ENCODE peak calls at places on chromosomes 3 and 15, in four cellular contexts. One of them, this sample, is unnamed.

GRCh38 chr3:60935709-60936108 is 315.5 kb downstream of the FHIT start:
- DNase-seq in tibial artery: no peak
- DNase-seq in right lobe of liver: no peak
- DNase-seq in SJSA1: peak; percentile 10
- DNase-seq in this sample: no peak

GRCh38 chr15:65214010-65214409 is 2.7 kb upstream of the CILP start:
- DNase-seq in SJSA1: no peak
- DNase-seq in tibial artery: no peak
- DNase-seq in right lobe of liver: no peak
- DNase-seq in this sample: no peak

GRCh38 chr15:67171471-67171870 is 83.0 kb downstream of the AAGAB start:
- DNase-seq in right lobe of liver: no peak
- DNase-seq in SJSA1: no peak
- DNase-seq in tibial artery: no peak
- DNase-seq in this sample: no peak

GRCh38 chr3:127590282-127590592 is 296 bp downstream of the TPRA1 start:
- DNase-seq in tibial artery: no peak
- DNase-seq in SJSA1: no peak
- DNase-seq in right lobe of liver: peak; percentile 59
- DNase-seq in this sample: no peak

GRCh38 chr3:140467104-140467577 is 210.7 kb upstream of the TRIM42 start:
- DNase-seq in right lobe of liver: no peak
- DNase-seq in SJSA1: no peak
- DNase-seq in tibial artery: no peak
- DNase-seq in this sample: no peak

GRCh38 chr3:185361920-185362319 is 1.0 kb upstream of the MAP3K13 start:
- DNase-seq in right lobe of liver: no peak
- DNase-seq in tibial artery: no peak
- DNase-seq in SJSA1: no peak
- DNase-seq in this sample: no peak

GRCh38 chr3:14377838-14378169 is 24.6 kb upstream of the SLC6A6 start:
- DNase-seq in right lobe of liver: peak; percentile 44
- DNase-seq in SJSA1: no peak
- DNase-seq in tibial artery: no peak
- DNase-seq in this sample: no peak

GRCh38 chr3:195151866-195152526 is 119.0 kb downstream of the XXYLT1 start:
- DNase-seq in SJSA1: peak; percentile 60
- DNase-seq in right lobe of liver: no peak
- DNase-seq in tibial artery: no peak
- DNase-seq in this sample: no peak

GRCh38 chr3:48347500-48347899 is 14.0 kb upstream of the SPINK8 start:
- DNase-seq in right lobe of liver: no peak
- DNase-seq in SJSA1: no peak
- DNase-seq in tibial artery: no peak
- DNase-seq in this sample: no peak

GRCh38 chr15:75067123-75067854 is 43.9 kb downstream of the PPCDC start:
- DNase-seq in SJSA1: peak; percentile 50
- DNase-seq in tibial artery: no peak
- DNase-seq in right lobe of liver: no peak
- DNase-seq in this sample: no peak

GRCh38 chr3:126438746-126439145 is 36.9 kb downstream of the ZXDC start:
- DNase-seq in right lobe of liver: no peak
- DNase-seq in SJSA1: no peak
- DNase-seq in tibial artery: no peak
- DNase-seq in this sample: peak; percentile 17
- H3K27ac ChIP-seq in right lobe of liver: no peak overlapping the region
- H3K27ac ChIP-seq in SJSA1: no peak overlapping the region
- H3K27ac ChIP-seq in tibial artery: no peak overlapping the region
- H3K27ac ChIP-seq in this sample: no peak overlapping the region

GRCh38 chr15:96325579-96326331 is 4.7 kb upstream of the NR2F2 start:
- DNase-seq in right lobe of liver: no peak
- DNase-seq in tibial artery: no peak
- DNase-seq in SJSA1: peak; percentile 72
- DNase-seq in this sample: no peak

GRCh38 chr15:96327155-96327741 is 3.3 kb upstream of the NR2F2 start:
- DNase-seq in tibial artery: no peak
- DNase-seq in SJSA1: peak; percentile 93
- DNase-seq in right lobe of liver: no peak
- DNase-seq in this sample: no peak

GRCh38 chr15:96324900-96325299 is 5.6 kb upstream of the NR2F2 start:
- DNase-seq in tibial artery: no peak
- DNase-seq in right lobe of liver: no peak
- DNase-seq in SJSA1: no peak
- DNase-seq in this sample: no peak

GRCh38 chr15:96328101-96328958 is 2.2 kb upstream of the NR2F2 start:
- DNase-seq in right lobe of liver: no peak
- DNase-seq in tibial artery: no peak
- DNase-seq in SJSA1: peak; percentile 68
- DNase-seq in this sample: no peak

DNA sequence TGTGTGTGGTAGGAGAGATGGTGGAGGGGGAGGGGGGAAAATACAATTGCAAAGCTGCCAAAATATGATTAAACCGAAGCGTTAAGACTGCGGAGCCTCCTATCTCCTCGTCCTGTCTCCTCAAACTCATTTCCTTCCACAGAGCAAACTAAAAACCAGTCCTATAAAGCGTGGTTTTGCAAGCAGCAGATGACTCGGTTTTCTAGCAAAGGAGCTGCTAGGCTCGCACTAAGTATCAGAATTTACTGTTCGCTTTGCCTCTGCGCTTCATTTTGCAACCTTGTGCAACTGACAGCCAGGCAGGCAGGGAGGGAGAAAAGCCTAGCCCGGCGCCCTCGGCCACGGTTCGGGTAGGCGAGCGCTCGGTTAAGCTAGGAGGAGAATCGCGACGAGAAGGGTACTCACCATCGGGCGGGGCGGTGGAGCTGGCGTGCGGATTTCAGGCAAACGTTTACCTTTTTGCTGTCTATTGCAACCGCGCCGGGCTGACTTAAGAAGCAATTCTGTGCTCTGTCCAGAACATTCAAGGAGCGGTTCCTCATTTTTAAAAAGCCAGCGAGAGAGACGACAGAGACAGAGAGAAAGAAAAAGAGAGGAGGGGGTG is 3.8 kb upstream of the NR2F2 start:
- DNase-seq in SJSA1: no peak
- DNase-seq in right lobe of liver: peak; percentile 66
- DNase-seq in tibial artery: peak; percentile 78
- DNase-seq in this sample: peak; percentile 61
- H3K27ac ChIP-seq in SJSA1: peak overlapping the region; percentile 78
- H3K27ac ChIP-seq in right lobe of liver: peak overlapping the region; percentile 86
- H3K27ac ChIP-seq in tibial artery: peak overlapping the region; percentile 100
- H3K27ac ChIP-seq in this sample: peak overlapping the region; percentile 93

DNA sequence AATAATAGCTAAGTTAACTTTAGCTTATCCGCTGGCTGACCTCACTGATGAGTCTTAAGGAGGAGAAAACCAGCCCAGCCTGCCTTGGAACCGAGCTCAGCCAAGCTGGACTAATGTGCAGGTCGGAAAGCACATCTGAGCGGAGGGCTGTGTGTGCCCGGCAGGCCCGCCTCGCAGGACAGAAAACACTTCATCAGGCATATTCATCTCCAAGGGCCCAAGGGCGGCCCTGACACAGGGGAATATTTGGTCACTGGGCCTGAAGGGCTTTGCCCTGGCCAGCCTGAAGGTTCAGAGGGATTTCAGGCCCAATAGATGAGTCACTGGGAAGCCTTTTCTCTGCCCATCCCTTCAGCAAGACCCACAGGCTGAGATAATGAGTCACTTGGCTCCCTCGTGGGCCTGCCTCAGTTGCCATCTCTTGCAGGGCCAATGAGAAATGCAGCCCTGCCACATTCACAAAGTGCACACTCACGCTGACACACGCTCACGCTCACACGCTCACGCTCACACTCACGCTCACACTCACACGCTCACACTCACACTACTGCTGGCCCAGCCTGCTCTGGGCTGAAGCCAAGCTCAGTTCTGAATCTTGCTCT is 75.0 kb downstream of the SLC12A8 start:
- DNase-seq in tibial artery: no peak
- DNase-seq in right lobe of liver: no peak
- DNase-seq in SJSA1: peak; percentile 39
- DNase-seq in this sample: no peak
- H3K27ac ChIP-seq in tibial artery: peak overlapping the region; percentile 1
- H3K27ac ChIP-seq in right lobe of liver: no peak overlapping the region
- H3K27ac ChIP-seq in SJSA1: peak overlapping the region; percentile 61
- H3K27ac ChIP-seq in this sample: peak overlapping the region; percentile 19

GRCh38 chr3:136070334-136070733 is 104.8 kb downstream of the PPP2R3A start:
- DNase-seq in SJSA1: peak; percentile 71
- DNase-seq in right lobe of liver: no peak
- DNase-seq in tibial artery: no peak
- DNase-seq in this sample: no peak
- H3K27ac ChIP-seq in SJSA1: peak overlapping the region; percentile 84
- H3K27ac ChIP-seq in right lobe of liver: no peak overlapping the region
- H3K27ac ChIP-seq in tibial artery: peak overlapping the region; percentile 78
- H3K27ac ChIP-seq in this sample: no peak overlapping the region

GRCh38 chr3:89164774-89165173 is 57.4 kb downstream of the EPHA3 start:
- DNase-seq in tibial artery: no peak
- DNase-seq in SJSA1: no peak
- DNase-seq in right lobe of liver: no peak
- DNase-seq in this sample: no peak

GRCh38 chr3:89171681-89172080 is 64.3 kb downstream of the EPHA3 start:
- DNase-seq in right lobe of liver: no peak
- DNase-seq in SJSA1: no peak
- DNase-seq in tibial artery: no peak
- DNase-seq in this sample: no peak

DNA sequence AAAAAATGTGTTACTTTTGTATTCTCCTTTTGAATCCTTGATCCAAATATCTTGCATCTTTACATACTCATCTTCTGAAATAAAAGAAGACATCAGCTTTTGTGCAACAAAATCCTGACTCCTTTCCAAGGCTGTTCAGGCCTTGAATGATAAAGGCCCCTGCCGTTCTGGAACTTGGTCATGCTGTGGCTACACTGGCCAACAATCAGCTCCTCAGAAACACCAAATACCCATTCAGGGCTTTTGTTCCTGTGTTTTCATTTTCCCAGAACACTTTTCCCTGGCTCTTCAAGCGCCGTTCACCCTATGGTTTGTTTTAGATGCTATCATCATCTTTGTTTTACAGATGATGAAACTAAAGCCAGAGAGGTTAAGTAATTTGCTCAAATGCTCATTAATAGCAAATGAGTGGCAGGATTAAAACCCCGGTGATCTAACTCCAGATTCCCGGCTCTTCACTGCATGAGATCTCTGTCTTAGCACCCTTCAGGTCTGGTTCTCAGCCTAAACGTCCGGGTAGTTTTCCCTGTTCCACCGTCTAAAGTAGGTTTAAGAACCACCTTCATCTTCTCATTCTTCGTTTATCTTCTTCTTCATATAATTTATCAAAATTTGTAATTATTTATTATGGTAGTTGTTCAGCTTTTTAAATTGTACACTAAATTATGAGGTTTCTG is 58.4 kb downstream of the EPHA3 start:
- DNase-seq in tibial artery: no peak
- DNase-seq in right lobe of liver: no peak
- DNase-seq in SJSA1: no peak
- DNase-seq in this sample: no peak
- H3K27ac ChIP-seq in tibial artery: no peak overlapping the region
- H3K27ac ChIP-seq in right lobe of liver: no peak overlapping the region
- H3K27ac ChIP-seq in SJSA1: no peak overlapping the region
- H3K27ac ChIP-seq in this sample: no peak overlapping the region

DNA sequence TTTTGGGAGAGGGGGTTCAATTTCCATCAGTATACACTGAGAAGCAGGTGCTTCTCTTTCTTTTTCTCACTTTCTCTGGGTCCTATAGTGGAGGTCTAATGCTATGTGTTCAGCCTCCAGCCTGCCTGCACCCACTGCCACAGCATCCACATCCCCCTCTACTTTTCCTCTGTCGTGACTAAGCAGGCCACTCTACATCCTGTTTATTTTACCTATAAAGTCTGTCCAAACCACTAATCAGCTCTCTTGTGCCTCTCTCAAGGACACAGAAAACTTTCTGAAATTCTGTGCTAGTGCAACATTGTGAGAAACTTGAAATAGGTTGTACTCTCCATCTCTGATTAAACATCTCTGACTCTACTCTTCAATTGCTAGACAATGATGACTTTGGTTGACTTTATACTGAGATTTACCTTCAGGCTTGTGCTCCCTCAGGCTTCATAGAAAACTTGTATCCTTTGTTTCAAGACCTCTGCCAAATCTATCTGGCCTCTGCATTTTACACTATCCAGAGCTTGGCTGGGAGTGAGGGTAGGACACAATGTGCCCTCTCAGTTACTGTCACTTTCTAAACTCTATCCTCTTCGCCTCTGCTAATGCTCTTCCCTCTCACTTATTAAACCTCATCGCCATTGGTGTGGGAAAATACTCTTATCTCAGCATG is 28.0 kb downstream of the SUCNR1 start:
- DNase-seq in right lobe of liver: no peak
- DNase-seq in tibial artery: no peak
- DNase-seq in SJSA1: peak; percentile 63
- DNase-seq in this sample: no peak
- H3K27ac ChIP-seq in right lobe of liver: no peak overlapping the region
- H3K27ac ChIP-seq in tibial artery: peak overlapping the region; percentile 61
- H3K27ac ChIP-seq in SJSA1: peak overlapping the region; percentile 78
- H3K27ac ChIP-seq in this sample: peak overlapping the region; percentile 3

DNA sequence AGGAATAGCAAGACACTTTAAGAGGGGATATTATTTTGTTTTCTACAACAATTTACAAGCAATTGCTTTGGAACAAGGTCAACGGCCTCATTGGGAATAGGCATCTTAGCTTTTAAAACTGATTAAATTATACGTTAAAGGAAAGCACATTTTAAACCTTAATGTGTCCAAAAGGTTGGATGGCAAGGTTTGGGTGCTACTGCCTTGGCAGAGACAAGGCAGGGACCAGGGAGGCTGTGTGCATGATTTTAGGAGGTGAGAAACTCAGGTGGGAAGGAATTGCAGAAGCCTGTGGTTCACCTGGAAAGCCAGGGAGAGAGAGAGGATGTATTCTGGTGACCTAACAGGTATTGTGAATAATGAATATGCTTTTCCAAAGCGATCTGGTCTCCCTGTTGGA is 54.3 kb downstream of the TGFBR2 start:
- DNase-seq in right lobe of liver: no peak
- DNase-seq in SJSA1: no peak
- DNase-seq in tibial artery: no peak
- DNase-seq in this sample: no peak
- H3K27ac ChIP-seq in right lobe of liver: no peak overlapping the region
- H3K27ac ChIP-seq in SJSA1: peak overlapping the region; percentile 99
- H3K27ac ChIP-seq in tibial artery: peak overlapping the region; percentile 74
- H3K27ac ChIP-seq in this sample: no peak overlapping the region

DNA sequence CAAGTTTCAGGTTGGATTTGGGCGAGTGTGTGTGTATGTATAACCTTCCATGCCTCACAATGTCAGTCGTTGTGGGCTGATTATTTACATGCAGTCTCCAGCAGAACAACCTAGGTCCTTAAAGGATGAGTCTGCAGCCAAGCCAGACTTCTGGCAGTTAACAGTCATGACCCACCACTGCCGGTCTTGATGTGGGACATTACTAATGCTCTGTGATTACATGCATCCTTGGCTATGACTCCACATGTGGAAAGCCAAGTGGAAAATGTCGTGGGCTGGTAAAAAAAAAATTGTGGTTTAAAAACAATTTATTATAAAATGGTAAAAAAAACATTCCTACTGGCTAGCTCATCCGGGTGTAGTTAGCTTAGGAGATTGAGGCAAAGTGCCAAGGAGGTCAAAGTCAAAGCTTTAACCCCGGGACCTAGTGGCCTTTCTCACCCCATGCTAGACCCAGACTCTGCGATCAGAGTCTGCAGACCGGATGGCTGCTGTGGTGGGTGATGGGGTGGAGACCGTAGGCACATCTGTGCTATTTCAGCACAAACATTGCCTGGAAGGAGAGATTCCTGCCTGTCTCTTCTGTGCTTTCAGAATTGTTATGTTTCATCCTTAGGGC is 6.8 kb downstream of the RARRES1 start:
- DNase-seq in tibial artery: peak; percentile 81
- DNase-seq in right lobe of liver: peak; percentile 71
- DNase-seq in SJSA1: peak; percentile 86
- DNase-seq in this sample: no peak
- H3K27ac ChIP-seq in tibial artery: peak overlapping the region; percentile 72
- H3K27ac ChIP-seq in right lobe of liver: no peak overlapping the region
- H3K27ac ChIP-seq in SJSA1: peak overlapping the region; percentile 40
- H3K27ac ChIP-seq in this sample: peak overlapping the region; percentile 63

This sample was measured in stomach.